ENCODE peak calls at places on chromosomes 5 and 9, in four cellular contexts. X is HEK293T, B is AG08396, G is astrocyte of the spinal cord. P is an unnamed sample.

GRCh38 chr5:136769900-136770684 is 404.7 kb upstream of the TRPC7 start:
- DNase-seq in X (peak; percentile 75), B (peak; percentile 84), G (peak; percentile 59), P (no peak)

GRCh38 chr5:175517824-175518450 is 39.6 kb downstream of the SFXN1 start:
- DNase-seq in X (no peak), B (peak; percentile 53), G (peak; percentile 90), P (no peak)

GRCh38 chr9:113577525-113578261 is 114.2 kb downstream of the RGS3 start:
- DNase-seq in X (no peak), B (peak; percentile 53), G (peak; percentile 53), P (no peak)

GRCh38 chr9:126973651-126974529 is 59.3 kb downstream of the RALGPS1 start:
- DNase-seq in X (no peak), B (no peak), G (no peak), P (no peak)

GRCh38 chr5:96657068-96657467 is 5.1 kb upstream of the CAST start:
- DNase-seq in X (no peak), B (peak; percentile 79), G (peak; percentile 96), P (peak; percentile 54)

GRCh38 chr5:110055301-110055700 is 365.6 kb downstream of the MAN2A1 start:
- DNase-seq in X (no peak), B (no peak), G (peak; percentile 60), P (no peak)

GRCh38 chr9:89919171-89919681 is 314.4 kb downstream of the GADD45G start:
- DNase-seq in X (no peak), B (no peak), G (no peak), P (peak; percentile 22)

GRCh38 chr9:23829580-23830458 is 3.8 kb upstream of the ELAVL2 start:
- DNase-seq in X (no peak), B (no peak), G (peak; percentile 45), P (no peak)

GRCh38 chr9:114372971-114373591 is 14.7 kb downstream of the AKNA start:
- DNase-seq in X (no peak), B (no peak), G (no peak), P (peak; percentile 88)

GRCh38 chr9:34572628-34573027 is 16.9 kb downstream of the CNTFR start:
- DNase-seq in X (no peak), B (no peak), G (no peak), P (no peak)

GRCh38 chr5:135594416-135594960 is 15.7 kb upstream of the CXCL14 start:
- DNase-seq in X (no peak), B (no peak), G (no peak), P (no peak)

GRCh38 chr9:30978000-30978399 is 1406.4 kb upstream of the ACO1 start:
- DNase-seq in X (no peak), B (no peak), G (no peak), P (no peak)

GRCh38 chr9:132049900-132050299 is 29.8 kb downstream of the MED27 start:
- DNase-seq in X (no peak), B (no peak), G (no peak), P (no peak)

GRCh38 chr5:179166171-179166885 is 106.2 kb downstream of the ZNF354C start:
- DNase-seq in X (no peak), B (no peak), G (no peak), P (no peak)

GRCh38 chr5:175802361-175802760 is 69.0 kb upstream of the CPLX2 start:
- DNase-seq in X (no peak), B (no peak), G (no peak), P (no peak)

GRCh38 chr9:3014164-3014563 is 170.3 kb upstream of the PUM3 start:
- DNase-seq in X (no peak), B (no peak), G (no peak), P (no peak)

GRCh38 chr9:131656356-131657030 is 83.4 kb downstream of the RAPGEF1 start:
- DNase-seq in X (no peak), B (no peak), G (no peak), P (peak; percentile 77)

GRCh38 chr9:114889802-114890224 is 40.6 kb downstream of the TNFSF8 start:
- DNase-seq in X (no peak), B (no peak), G (no peak), P (no peak)